ENCODE peak calls at places on chromosomes 3 and 15, in four cellular contexts. C, V, D and E are unnamed samples.
A peak's percentile ranks its signal among the peaks of the same experiment; 100 is the strongest.

GRCh38 chr15:68582864-68583263 is 4.1 kb downstream of the CORO2B start:
- DNase-seq in V (no peak), C (no peak), D (no peak), E (no peak)

GRCh38 chr3:181782306-181782924 is 70.7 kb downstream of the SOX2 start:
- DNase-seq in D (no peak), C (no peak), V (no peak), E (no peak)

GRCh38 chr3:40452057-40452456 is 5.1 kb upstream of the RPL14 start:
- DNase-seq in V (no peak), D (no peak), C (no peak), E (no peak)

GRCh38 chr3:179706233-179706632 is 53.4 kb downstream of the USP13 start:
- DNase-seq in D (no peak), C (no peak), V (no peak), E (no peak)

GRCh38 chr3:157086053-157086761 is 73.7 kb downstream of the CCNL1 start:
- DNase-seq in V (no peak), D (no peak), C (no peak), E (no peak)

GRCh38 chr3:151265866-151266265 is 12.5 kb downstream of the P2RY14 start:
- DNase-seq in V (peak; percentile 27), C (no peak), D (peak; percentile 93), E (peak; percentile 27)

GRCh38 chr3:107412376-107412775 is 35.1 kb downstream of the CCDC54 start:
- DNase-seq in D (no peak), V (no peak), C (no peak), E (no peak)

GRCh38 chr15:98826658-98827057 is 178.3 kb downstream of the IGF1R start:
- DNase-seq in D (no peak), V (no peak), C (peak; percentile 66), E (no peak)

GRCh38 chr3:123286308-123287023 is 84.7 kb downstream of the SEC22A start:
- DNase-seq in V (peak; percentile 90), C (no peak), D (no peak), E (peak; percentile 25)

GRCh38 chr15:86054338-86054737 is 25.3 kb upstream of the AGBL1 start:
- DNase-seq in V (no peak), C (no peak), D (no peak), E (no peak)